ENCODE peak calls at places on chromosomes 7 and 10, in four cellular contexts. One of them, this sample, is unnamed.

GRCh38 chr7:891805-892204 is 15.5 kb downstream of the GET4 start:
- DNase-seq in Panc1: no peak
- DNase-seq in neural progenitor cell: no peak
- DNase-seq in DND-41: no peak
- DNase-seq in this sample: no peak

GRCh38 chr7:37659971-37660370 is 23.6 kb upstream of the GPR141 start:
- DNase-seq in neural progenitor cell: no peak
- DNase-seq in DND-41: no peak
- DNase-seq in Panc1: no peak
- DNase-seq in this sample: no peak

GRCh38 chr10:82925547-82925946 is 1050.6 kb downstream of the NRG3 start:
- DNase-seq in Panc1: no peak
- DNase-seq in DND-41: no peak
- DNase-seq in neural progenitor cell: no peak
- DNase-seq in this sample: no peak

GRCh38 chr10:69318087-69318996 is 40.0 kb downstream of the HK1 start:
- DNase-seq in Panc1: no peak
- DNase-seq in DND-41: peak; percentile 93
- DNase-seq in neural progenitor cell: peak; percentile 96
- DNase-seq in this sample: peak; percentile 79

GRCh38 chr7:119720541-119720940 is 552.4 kb upstream of the KCND2 start:
- DNase-seq in neural progenitor cell: no peak
- DNase-seq in DND-41: no peak
- DNase-seq in Panc1: peak; percentile 2
- DNase-seq in this sample: peak; percentile 83

GRCh38 chr10:100364735-100365391 is 17.8 kb downstream of the SCD start:
- DNase-seq in neural progenitor cell: no peak
- DNase-seq in DND-41: no peak
- DNase-seq in Panc1: peak; percentile 92
- DNase-seq in this sample: peak; percentile 87

GRCh38 chr10:91185239-91185875 is 35.1 kb upstream of the PCGF5 start:
- DNase-seq in DND-41: no peak
- DNase-seq in Panc1: no peak
- DNase-seq in neural progenitor cell: no peak
- DNase-seq in this sample: peak; percentile 54

GRCh38 chr10:128186959-128187787 is 61.0 kb upstream of the MKI67 start:
- DNase-seq in neural progenitor cell: no peak
- DNase-seq in DND-41: peak; percentile 89
- DNase-seq in Panc1: no peak
- DNase-seq in this sample: no peak

GRCh38 chr7:26675143-26675887 is 189.1 kb downstream of the SKAP2 start:
- DNase-seq in DND-41: no peak
- DNase-seq in neural progenitor cell: no peak
- DNase-seq in Panc1: no peak
- DNase-seq in this sample: peak; percentile 58

GRCh38 chr7:150514748-150515222 is at the start of gene GIMAP7:
- DNase-seq in Panc1: no peak
- DNase-seq in DND-41: peak; percentile 77
- DNase-seq in neural progenitor cell: no peak
- DNase-seq in this sample: no peak

GRCh38 chr10:3090914-3091313 is 23.6 kb downstream of the PFKP start:
- DNase-seq in DND-41: no peak
- DNase-seq in Panc1: no peak
- DNase-seq in neural progenitor cell: peak; percentile 48
- DNase-seq in this sample: peak; percentile 79

GRCh38 chr7:31782411-31782991 is 95.5 kb downstream of the PPP1R17 start:
- DNase-seq in Panc1: peak; percentile 38
- DNase-seq in neural progenitor cell: peak; percentile 79
- DNase-seq in DND-41: peak; percentile 17
- DNase-seq in this sample: peak; percentile 53

GRCh38 chr7:149027055-149027454 is 1.2 kb downstream of the PDIA4 start:
- DNase-seq in neural progenitor cell: no peak
- DNase-seq in DND-41: no peak
- DNase-seq in Panc1: no peak
- DNase-seq in this sample: no peak

GRCh38 chr10:132448248-132448731 is 51.3 kb downstream of the PWWP2B start:
- DNase-seq in DND-41: peak; percentile 43
- DNase-seq in Panc1: peak; percentile 69
- DNase-seq in neural progenitor cell: peak; percentile 69
- DNase-seq in this sample: no peak

GRCh38 chr10:84172435-84173356 is 905 bp upstream of the GPR15LG start:
- DNase-seq in DND-41: no peak
- DNase-seq in Panc1: no peak
- DNase-seq in neural progenitor cell: no peak
- DNase-seq in this sample: no peak

GRCh38 chr7:105473163-105473562 is 48.9 kb downstream of the PUS7 start:
- DNase-seq in DND-41: no peak
- DNase-seq in Panc1: no peak
- DNase-seq in neural progenitor cell: no peak
- DNase-seq in this sample: peak; percentile 90

GRCh38 chr10:121696854-121697253 is 98.6 kb upstream of the FGFR2 start:
- DNase-seq in DND-41: peak; percentile 43
- DNase-seq in Panc1: no peak
- DNase-seq in neural progenitor cell: peak; percentile 66
- DNase-seq in this sample: no peak

GRCh38 chr10:90885176-90885575 is 13.4 kb downstream of the RPP30 start:
- DNase-seq in Panc1: no peak
- DNase-seq in DND-41: no peak
- DNase-seq in neural progenitor cell: no peak
- DNase-seq in this sample: peak; percentile 81

GRCh38 chr10:83869898-83870297 is 269.4 kb upstream of the GHITM start:
- DNase-seq in Panc1: no peak
- DNase-seq in DND-41: no peak
- DNase-seq in neural progenitor cell: no peak
- DNase-seq in this sample: no peak

GRCh38 chr10:71726673-71727428 is 7.3 kb upstream of the C10orf105 start:
- DNase-seq in Panc1: no peak
- DNase-seq in DND-41: peak; percentile 79
- DNase-seq in neural progenitor cell: no peak
- DNase-seq in this sample: no peak

GRCh38 chr10:5094265-5095205 is at the start of gene AKR1C3:
- DNase-seq in Panc1: no peak
- DNase-seq in neural progenitor cell: no peak
- DNase-seq in DND-41: no peak
- DNase-seq in this sample: peak; percentile 84

GRCh38 chr7:149783386-149784250 is 10.2 kb upstream of the ZNF467 start:
- DNase-seq in neural progenitor cell: peak; percentile 31
- DNase-seq in DND-41: no peak
- DNase-seq in Panc1: no peak
- DNase-seq in this sample: no peak

GRCh38 chr7:149254181-149254858 is 7.7 kb upstream of the ZNF783 start:
- DNase-seq in neural progenitor cell: no peak
- DNase-seq in DND-41: no peak
- DNase-seq in Panc1: no peak
- DNase-seq in this sample: no peak

GRCh38 chr10:34932235-34932634 is 117.1 kb upstream of the PARD3 start:
- DNase-seq in DND-41: no peak
- DNase-seq in neural progenitor cell: no peak
- DNase-seq in Panc1: no peak
- DNase-seq in this sample: no peak

GRCh38 chr10:25666276-25666675 is 267.8 kb upstream of the MYO3A start:
- DNase-seq in neural progenitor cell: no peak
- DNase-seq in Panc1: no peak
- DNase-seq in DND-41: no peak
- DNase-seq in this sample: peak; percentile 40

DNA sequence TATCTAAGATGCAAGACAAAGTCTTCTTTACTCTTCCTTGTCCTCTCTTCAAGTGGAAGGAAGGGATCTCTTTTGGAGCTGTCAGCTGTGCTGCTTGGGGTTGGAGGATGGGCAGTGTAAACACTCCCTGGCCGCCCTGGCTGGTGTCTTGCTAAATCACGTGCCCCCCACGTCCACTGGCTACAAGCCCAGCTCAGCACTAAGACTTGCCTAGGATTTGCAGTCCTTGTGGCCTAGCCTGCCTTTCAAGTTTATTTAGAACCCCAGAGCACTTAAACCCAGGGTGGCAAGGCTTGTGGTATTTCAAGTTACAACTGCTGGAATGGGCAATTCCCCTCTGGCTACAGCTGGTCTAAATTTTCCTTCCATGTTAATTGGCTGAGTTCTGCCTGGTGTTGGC is 272.4 kb upstream of the MYO3A start:
- DNase-seq in neural progenitor cell: no peak
- DNase-seq in DND-41: no peak
- DNase-seq in Panc1: no peak
- DNase-seq in this sample: no peak
- H3K9me3 ChIP-seq in neural progenitor cell: no peaks in the 10 kb centered on the region
- H3K9me3 ChIP-seq in DND-41: no peaks in the 10 kb centered on the region
- H3K9me3 ChIP-seq in Panc1: no peaks in the 10 kb centered on the region
- H3K9me3 ChIP-seq in this sample: no peaks in the 10 kb centered on the region

GRCh38 chr10:124624456-124624855 is 119.7 kb downstream of the FAM53B start:
- DNase-seq in Panc1: no peak
- DNase-seq in DND-41: no peak
- DNase-seq in neural progenitor cell: no peak
- DNase-seq in this sample: no peak
- H3K4me1 ChIP-seq in Panc1: peaks cover 8% of the 10 kb centered on the region
- H3K4me1 ChIP-seq in DND-41: peaks cover 71% of the 10 kb centered on the region
- H3K4me1 ChIP-seq in neural progenitor cell: peaks cover 26% of the 10 kb centered on the region
- H3K4me1 ChIP-seq in this sample: no peaks in the 10 kb centered on the region

GRCh38 chr10:109029870-109030269 is 893.4 kb downstream of the XPNPEP1 start:
- DNase-seq in neural progenitor cell: peak; percentile 26
- DNase-seq in DND-41: no peak
- DNase-seq in Panc1: no peak
- DNase-seq in this sample: no peak
- H3K9me3 ChIP-seq in neural progenitor cell: no peaks in the 10 kb centered on the region
- H3K9me3 ChIP-seq in DND-41: no peaks in the 10 kb centered on the region
- H3K9me3 ChIP-seq in Panc1: no peaks in the 10 kb centered on the region
- H3K9me3 ChIP-seq in this sample: no peaks in the 10 kb centered on the region

GRCh38 chr7:101941481-101942383 is 124.3 kb downstream of the CUX1 start:
- DNase-seq in neural progenitor cell: no peak
- DNase-seq in DND-41: no peak
- DNase-seq in Panc1: peak; percentile 78
- DNase-seq in this sample: peak; percentile 80
- H3K4me1 ChIP-seq in neural progenitor cell: peaks cover 20% of the 10 kb centered on the region
- H3K4me1 ChIP-seq in DND-41: peaks cover 28% of the 10 kb centered on the region
- H3K4me1 ChIP-seq in Panc1: peaks cover 24% of the 10 kb centered on the region
- H3K4me1 ChIP-seq in this sample: peaks cover 15% of the 10 kb centered on the region

GRCh38 chr7:154892459-154892858 is 110.5 kb downstream of the PAXIP1 start:
- DNase-seq in DND-41: no peak
- DNase-seq in Panc1: no peak
- DNase-seq in neural progenitor cell: peak; percentile 63
- DNase-seq in this sample: no peak
- H3K9me3 ChIP-seq in DND-41: no peaks in the 10 kb centered on the region
- H3K9me3 ChIP-seq in Panc1: no peaks in the 10 kb centered on the region
- H3K9me3 ChIP-seq in neural progenitor cell: no peaks in the 10 kb centered on the region
- H3K9me3 ChIP-seq in this sample: no peaks in the 10 kb centered on the region

DNA sequence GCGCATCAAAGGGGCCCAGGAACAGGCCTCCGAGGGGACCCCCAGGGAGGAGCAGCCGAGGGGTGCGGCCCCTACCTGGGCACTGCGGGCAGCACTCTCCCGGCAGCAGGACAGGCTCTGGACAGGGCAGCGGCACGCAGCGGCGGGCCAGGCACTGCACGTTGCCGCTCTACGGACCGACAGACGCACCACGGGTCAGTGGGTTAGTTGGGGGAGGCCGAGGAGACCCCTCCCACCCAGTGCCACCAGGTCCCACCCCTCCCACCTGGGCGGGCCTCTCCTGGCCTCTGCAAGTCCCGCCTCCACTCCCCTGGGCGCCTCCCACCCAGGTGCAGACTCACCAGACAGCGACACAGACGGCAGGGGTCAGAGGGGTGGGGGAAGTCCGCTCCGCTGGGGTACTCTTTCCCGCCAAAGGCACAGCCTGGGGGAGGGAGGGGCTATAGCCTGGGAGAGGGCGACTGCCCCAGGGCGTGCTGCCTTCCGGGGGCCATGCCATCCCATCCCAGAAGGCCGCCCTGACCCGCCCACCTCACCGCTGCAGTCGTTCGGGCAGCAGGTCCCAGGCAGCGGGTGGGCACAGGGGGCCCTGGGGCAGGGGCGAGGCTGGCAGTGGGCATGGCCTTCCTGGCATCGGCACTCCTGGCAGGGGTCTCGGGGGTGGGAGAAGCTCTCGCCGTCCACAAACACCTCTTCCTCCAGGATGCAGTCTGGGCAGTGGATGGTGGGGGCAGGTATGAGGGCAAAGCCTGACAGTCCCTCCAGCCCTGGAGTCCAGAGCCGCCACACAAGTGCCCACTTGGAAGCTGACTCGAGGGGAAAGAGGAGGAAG is 19.2 kb downstream of the KCP start:
- DNase-seq in neural progenitor cell: peak; percentile 63
- DNase-seq in DND-41: no peak
- DNase-seq in Panc1: no peak
- DNase-seq in this sample: no peak
- H3K4me1 ChIP-seq in neural progenitor cell: no peaks in the 10 kb centered on the region
- H3K4me1 ChIP-seq in DND-41: no peaks in the 10 kb centered on the region
- H3K4me1 ChIP-seq in Panc1: no peaks in the 10 kb centered on the region
- H3K4me1 ChIP-seq in this sample: no peaks in the 10 kb centered on the region

GRCh38 chr7:157526604-157527003 is 189.8 kb downstream of the DNAJB6 start:
- DNase-seq in DND-41: peak; percentile 1
- DNase-seq in neural progenitor cell: no peak
- DNase-seq in Panc1: no peak
- DNase-seq in this sample: no peak

GRCh38 chr7:157528785-157529341 is 192.1 kb downstream of the DNAJB6 start:
- DNase-seq in DND-41: peak; percentile 3
- DNase-seq in Panc1: no peak
- DNase-seq in neural progenitor cell: no peak
- DNase-seq in this sample: no peak

GRCh38 chr7:157527235-157527634 is 190.4 kb downstream of the DNAJB6 start:
- DNase-seq in DND-41: no peak
- DNase-seq in neural progenitor cell: no peak
- DNase-seq in Panc1: no peak
- DNase-seq in this sample: no peak

GRCh38 chr7:157525501-157525915 is 188.7 kb downstream of the DNAJB6 start:
- DNase-seq in Panc1: no peak
- DNase-seq in DND-41: peak; percentile 1
- DNase-seq in neural progenitor cell: no peak
- DNase-seq in this sample: no peak

GRCh38 chr7:157527686-157528085 is 190.9 kb downstream of the DNAJB6 start:
- DNase-seq in neural progenitor cell: no peak
- DNase-seq in Panc1: no peak
- DNase-seq in DND-41: peak; percentile 0
- DNase-seq in this sample: no peak
- H3K9me3 ChIP-seq in neural progenitor cell: no peaks in the 10 kb centered on the region
- H3K9me3 ChIP-seq in Panc1: no peaks in the 10 kb centered on the region
- H3K9me3 ChIP-seq in DND-41: no peaks in the 10 kb centered on the region
- H3K9me3 ChIP-seq in this sample: no peaks in the 10 kb centered on the region

GRCh38 chr10:123135415-123136141 is at the start of gene HMX3:
- DNase-seq in DND-41: no peak
- DNase-seq in neural progenitor cell: peak; percentile 93
- DNase-seq in Panc1: no peak
- DNase-seq in this sample: no peak
- H3K4me1 ChIP-seq in DND-41: no peaks in the 10 kb centered on the region
- H3K4me1 ChIP-seq in neural progenitor cell: peaks cover 47% of the 10 kb centered on the region
- H3K4me1 ChIP-seq in Panc1: peaks cover 23% of the 10 kb centered on the region
- H3K4me1 ChIP-seq in this sample: peaks cover 5% of the 10 kb centered on the region

DNA sequence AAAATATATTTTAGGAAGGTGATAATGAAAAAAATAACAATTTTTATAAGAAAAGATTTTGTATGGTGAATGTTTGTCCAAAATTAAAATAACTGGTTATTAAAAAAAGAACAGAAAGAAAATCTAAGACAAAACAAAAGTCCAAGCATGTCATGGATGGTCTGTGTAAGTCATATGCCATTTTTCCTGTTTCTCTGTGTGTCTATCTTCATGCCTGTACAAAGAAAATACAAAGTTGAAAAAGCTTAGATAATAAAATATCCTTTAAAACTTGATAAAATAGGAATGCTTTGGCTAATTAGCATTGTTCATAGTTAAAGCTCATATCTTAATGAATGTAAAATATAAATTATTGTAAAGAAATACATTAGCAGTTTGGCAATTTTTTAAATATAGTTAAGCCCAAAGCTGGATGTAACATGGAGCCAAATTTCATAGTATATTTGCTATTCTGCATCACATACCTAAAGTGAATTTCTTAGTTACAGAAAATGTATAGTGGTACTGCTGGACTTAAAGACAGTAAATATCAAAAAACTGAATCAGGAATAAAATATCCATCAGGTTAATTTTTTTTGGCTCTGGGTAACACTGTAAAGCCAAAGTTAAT is 661.1 kb downstream of the PCDH15 start:
- DNase-seq in DND-41: no peak
- DNase-seq in Panc1: no peak
- DNase-seq in neural progenitor cell: no peak
- DNase-seq in this sample: no peak
- H3K9me3 ChIP-seq in DND-41: peaks cover 10% of the 10 kb centered on the region
- H3K9me3 ChIP-seq in Panc1: peaks cover 35% of the 10 kb centered on the region
- H3K9me3 ChIP-seq in neural progenitor cell: peaks cover 18% of the 10 kb centered on the region
- H3K9me3 ChIP-seq in this sample: no peaks in the 10 kb centered on the region